ENCODE peak calls at places on chromosomes 7 and 10, in four cellular contexts. J, D, Z and S are unnamed samples.

GRCh38 chr7:40315277-40315676 is 180.5 kb downstream of the SUGCT start:
- DNase-seq in J (peak; percentile 90), D (no peak), Z (no peak), S (no peak)

GRCh38 chr7:25894002-25894901 is 257.7 kb upstream of the NFE2L3 start:
- DNase-seq in J (peak; percentile 80), D (peak; percentile 41), Z (no peak), S (peak; percentile 77)

GRCh38 chr10:71864861-71865473 is 13.9 kb upstream of the PSAP start:
- DNase-seq in J (peak; percentile 74), D (no peak), Z (no peak), S (no peak)

GRCh38 chr7:1466524-1467271 is 7.4 kb upstream of the MICALL2 start:
- DNase-seq in J (peak; percentile 66), D (peak; percentile 89), Z (peak; percentile 90), S (peak; percentile 80)

GRCh38 chr10:20877986-20878979 is 18.8 kb downstream of the NEBL start:
- DNase-seq in J (peak; percentile 5), D (no peak), Z (no peak), S (no peak)

GRCh38 chr7:132430863-132431822 is 145.1 kb downstream of the PLXNA4 start:
- DNase-seq in J (peak; percentile 99), D (no peak), Z (no peak), S (no peak)

GRCh38 chr7:158125091-158125490 is 462.5 kb downstream of the PTPRN2 start:
- DNase-seq in J (peak; percentile 29), D (no peak), Z (no peak), S (no peak)

GRCh38 chr7:20598479-20599419 is 16.7 kb upstream of the ABCB5 start:
- DNase-seq in J (peak; percentile 77), D (peak; percentile 62), Z (no peak), S (peak; percentile 52)

GRCh38 chr7:107394831-107395230 is 75.0 kb upstream of the GPR22 start:
- DNase-seq in J (no peak), D (no peak), Z (no peak), S (no peak)

GRCh38 chr10:113533801-113534200 is 19.1 kb upstream of the HABP2 start:
- DNase-seq in J (no peak), D (no peak), Z (no peak), S (no peak)

GRCh38 chr10:32415361-32415760 is 30.6 kb upstream of the CCDC7 start:
- DNase-seq in J (no peak), D (no peak), Z (no peak), S (no peak)

GRCh38 chr7:4610768-4611467 is 71.2 kb upstream of the FOXK1 start:
- DNase-seq in J (peak; percentile 65), D (peak; percentile 76), Z (no peak), S (peak; percentile 71)

GRCh38 chr7:150390206-150390605 is 11.1 kb downstream of the ZNF775 start:
- DNase-seq in J (peak; percentile 48), D (no peak), Z (no peak), S (no peak)

GRCh38 chr7:81672872-81673271 is 97.0 kb downstream of the HGF start:
- DNase-seq in J (no peak), D (peak; percentile 23), Z (no peak), S (no peak)

GRCh38 chr7:142496545-142496991 is 238.7 kb upstream of the PRSS58 start:
- DNase-seq in J (peak; percentile 69), D (peak; percentile 57), Z (no peak), S (peak; percentile 59)

GRCh38 chr10:36048236-36048635 is 406.1 kb upstream of the FZD8 start:
- DNase-seq in J (no peak), D (no peak), Z (no peak), S (no peak)

GRCh38 chr7:80900583-80901576 is 18.0 kb downstream of the SEMA3C start:
- DNase-seq in J (peak; percentile 58), D (no peak), Z (no peak), S (no peak)

GRCh38 chr7:45384499-45384898 is 189.7 kb upstream of the ADCY1 start:
- DNase-seq in J (no peak), D (no peak), Z (no peak), S (no peak)

GRCh38 chr7:121940907-121941306 is 67.9 kb downstream of the PTPRZ1 start:
- DNase-seq in J (no peak), D (no peak), Z (no peak), S (no peak)

GRCh38 chr10:48249004-48249762 is 25.3 kb downstream of the FRMPD2 start:
- DNase-seq in J (no peak), D (no peak), Z (no peak), S (no peak)

GRCh38 chr10:90939648-90940047 is 18.8 kb upstream of the ANKRD1 start:
- DNase-seq in J (no peak), D (no peak), Z (no peak), S (no peak)

GRCh38 chr7:12619461-12620069 is 49.0 kb downstream of the SCIN start:
- DNase-seq in J (no peak), D (peak; percentile 27), Z (no peak), S (no peak)

GRCh38 chr10:124105594-124105993 is 12.2 kb upstream of the CHST15 start:
- DNase-seq in J (no peak), D (no peak), Z (no peak), S (peak; percentile 73)

GRCh38 chr7:24442170-24442777 is 131.0 kb upstream of the PALS2 start:
- DNase-seq in J (no peak), D (no peak), Z (no peak), S (peak; percentile 18)

GRCh38 chr10:22329150-22329549 is 8.3 kb downstream of the BMI1 start:
- DNase-seq in J (no peak), D (no peak), Z (no peak), S (no peak)

GRCh38 chr10:82942572-82943091 is 1067.6 kb downstream of the NRG3 start:
- DNase-seq in J (no peak), D (no peak), Z (no peak), S (no peak)

GRCh38 chr7:24912424-24912823 is 67.6 kb downstream of the OSBPL3 start:
- DNase-seq in J (no peak), D (no peak), Z (no peak), S (no peak)

GRCh38 chr7:25967278-25968204 is 184.5 kb upstream of the NFE2L3 start:
- DNase-seq in J (no peak), D (no peak), Z (no peak), S (peak; percentile 80)

GRCh38 chr7:75762350-75762917 is 9.6 kb downstream of the CCL26 start:
- DNase-seq in J (peak; percentile 29), D (peak; percentile 80), Z (no peak), S (peak; percentile 67)

GRCh38 chr7:46432666-46433065 is 511.6 kb upstream of the IGFBP3 start:
- DNase-seq in J (no peak), D (no peak), Z (no peak), S (no peak)

GRCh38 chr7:123241809-123242208 is 42.0 kb upstream of the SLC13A1 start:
- DNase-seq in J (no peak), D (no peak), Z (no peak), S (no peak)

GRCh38 chr7:156420496-156420895 is 220.1 kb upstream of the RNF32 start:
- DNase-seq in J (no peak), D (no peak), Z (no peak), S (no peak)

GRCh38 chr10:72250666-72251065 is 23.1 kb upstream of the DDIT4 start:
- DNase-seq in J (no peak), D (no peak), Z (no peak), S (peak; percentile 36)

GRCh38 chr7:47758546-47758945 is 176.6 kb upstream of the TNS3 start:
- DNase-seq in J (no peak), D (no peak), Z (no peak), S (no peak)

GRCh38 chr7:66267249-66267648 is 62.1 kb downstream of the TPST1 start:
- DNase-seq in J (no peak), D (no peak), Z (no peak), S (no peak)

GRCh38 chr7:107151538-107151937 is 17.3 kb upstream of the HBP1 start:
- DNase-seq in J (no peak), D (no peak), Z (no peak), S (peak; percentile 40)

GRCh38 chr7:121505021-121505420 is 108.9 kb upstream of the FAM3C start:
- DNase-seq in J (no peak), D (no peak), Z (no peak), S (no peak)

GRCh38 chr10:12707461-12708185 is 293.9 kb downstream of the CCDC3 start:
- DNase-seq in J (peak; percentile 89), D (peak; percentile 19), Z (no peak), S (peak; percentile 27)

GRCh38 chr7:73789051-73789450 is 19.0 kb upstream of the CLDN3 start:
- DNase-seq in J (no peak), D (no peak), Z (no peak), S (no peak)